ENCODE peak calls at places on chromosomes 12 and 14, in four cellular contexts. F is HepG2, Q is K562, K is WTC11. E is an unnamed sample.
A peak's percentile ranks its signal among the peaks of the same experiment; 100 is the strongest.

GRCh38 chr12:67457136-67457535 is 188.0 kb downstream of the CAND1 start:
- DNase-seq in Q (no peak), F (no peak), K (no peak), E (no peak)

GRCh38 chr12:76259660-76260389 is 88.4 kb downstream of the BBS10 start:
- DNase-seq in K (no peak), Q (no peak), F (no peak), E (no peak)

GRCh38 chr12:119206348-119207075 is 27.8 kb downstream of the HSPB8 start:
- DNase-seq in F (no peak), Q (no peak), K (no peak), E (no peak)

GRCh38 chr12:106428379-106428778 is 70.8 kb downstream of the POLR3B start:
- DNase-seq in Q (no peak), F (no peak), K (no peak), E (no peak)

GRCh38 chr12:9349888-9350885 is 142.0 kb upstream of the PZP start:
- DNase-seq in Q (no peak), F (peak; percentile 69), K (no peak), E (no peak)

GRCh38 chr14:91392623-91393303 is 24.9 kb downstream of the CCDC88C start:
- DNase-seq in F (no peak), K (no peak), Q (no peak), E (no peak)

GRCh38 chr12:50788562-50788961 is 24.7 kb downstream of the ATF1 start:
- DNase-seq in F (peak; percentile 32), K (no peak), Q (no peak), E (no peak)

GRCh38 chr12:76422878-76423438 is 74.7 kb upstream of the BBS10 start:
- DNase-seq in Q (peak; percentile 16), F (no peak), K (no peak), E (no peak)

GRCh38 chr12:132904718-132905328 is 17.4 kb upstream of the CHFR start:
- DNase-seq in F (no peak), Q (peak; percentile 78), K (peak; percentile 94), E (no peak)

GRCh38 chr12:130929363-130929762 is 24.3 kb upstream of the ADGRD1 start:
- DNase-seq in F (no peak), K (no peak), Q (no peak), E (no peak)

GRCh38 chr12:94099191-94099983 is 49.0 kb upstream of the PLXNC1 start:
- DNase-seq in K (no peak), F (no peak), Q (peak; percentile 17), E (no peak)

GRCh38 chr12:59085680-59086079 is 165.4 kb upstream of the LRIG3 start:
- DNase-seq in F (no peak), K (no peak), Q (no peak), E (no peak)

GRCh38 chr12:10331642-10332239 is 24.1 kb downstream of the KLRD1 start:
- DNase-seq in F (peak; percentile 49), K (no peak), Q (peak; percentile 44), E (peak; percentile 59)

GRCh38 chr12:14612895-14613294 is 45.2 kb upstream of the PLBD1 start:
- DNase-seq in K (no peak), F (no peak), Q (no peak), E (no peak)

GRCh38 chr14:48261436-48261835 is 586.0 kb upstream of the MDGA2 start:
- DNase-seq in K (no peak), F (no peak), Q (no peak), E (no peak)

GRCh38 chr14:61963926-61964325 is 201.7 kb downstream of the SNAPC1 start:
- DNase-seq in Q (no peak), F (no peak), K (no peak), E (no peak)

GRCh38 chr14:103418508-103418818 is 33.2 kb downstream of the MARK3 start:
- DNase-seq in K (no peak), Q (peak; percentile 55), F (no peak), E (no peak)

GRCh38 chr14:105065280-105066228 is at the start of gene GPR132:
- DNase-seq in F (no peak), Q (peak; percentile 24), K (no peak), E (no peak)

GRCh38 chr12:132140918-132141841 is 2.9 kb downstream of the DDX51 start:
- DNase-seq in F (no peak), K (no peak), Q (no peak), E (no peak)

GRCh38 chr12:124727244-124727673 is 136.4 kb downstream of the SCARB1 start:
- DNase-seq in F (peak; percentile 67), K (no peak), Q (peak; percentile 38), E (no peak)

GRCh38 chr14:52834440-52834842 is 43.0 kb upstream of the GNPNAT1 start:
- DNase-seq in F (no peak), K (no peak), Q (no peak), E (peak; percentile 68)

GRCh38 chr12:5586201-5586600 is 154.3 kb downstream of the NTF3 start:
- DNase-seq in K (no peak), Q (peak; percentile 9), F (peak; percentile 28), E (no peak)

GRCh38 chr12:28563286-28563685 is 373.0 kb downstream of the CCDC91 start:
- DNase-seq in Q (peak; percentile 8), K (no peak), F (no peak), E (no peak)

GRCh38 chr12:28568083-28568482 is 377.8 kb downstream of the CCDC91 start:
- DNase-seq in K (no peak), F (no peak), Q (no peak), E (peak; percentile 30)

GRCh38 chr12:28558232-28558631 is 368.0 kb downstream of the CCDC91 start:
- DNase-seq in F (no peak), Q (no peak), K (no peak), E (no peak)

GRCh38 chr12:28568709-28569108 is 378.5 kb downstream of the CCDC91 start:
- DNase-seq in Q (no peak), K (no peak), F (no peak), E (no peak)

DNA sequence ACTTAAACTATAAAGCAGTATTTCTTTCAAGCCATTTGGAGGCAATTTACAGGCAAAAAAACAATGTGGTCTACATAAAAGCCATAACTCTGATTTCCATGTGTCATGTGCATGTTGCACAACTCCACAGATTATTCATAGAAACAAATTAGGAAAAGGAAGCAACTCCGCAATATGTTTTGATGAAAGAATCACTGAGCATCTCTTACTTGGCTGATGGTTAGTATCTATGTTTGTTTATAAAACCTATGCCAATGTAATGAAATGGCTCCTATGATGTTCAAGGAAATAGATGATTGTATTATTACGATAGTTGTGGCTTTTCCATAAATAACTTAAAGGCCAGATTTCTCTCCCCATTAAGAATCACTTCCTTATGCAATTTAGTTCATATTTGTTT is 373.7 kb downstream of the CCDC91 start:
- DNase-seq in Q (no peak), F (no peak), K (no peak), E (no peak)
- TF ChIP-seq NR3C1 in Q (no peak), F (no peak), K (no peak), E (no peak)

GRCh38 chr14:73977896-73978295 is 27.8 kb downstream of the COQ6 start:
- DNase-seq in Q (no peak), K (no peak), F (no peak), E (no peak)
- TF ChIP-seq NR3C1 in Q (no peak), K (no peak), F (no peak), E (no peak)

GRCh38 chr14:51650721-51651387 is 856 bp upstream of the FRMD6 start:
- DNase-seq in Q (no peak), F (no peak), K (peak; percentile 21), E (no peak)
- TF ChIP-seq NR3C1 in Q (no peak), F (no peak), K (no peak), E (no peak)

GRCh38 chr12:26830783-26831601 is 2.0 kb downstream of the ITPR2 start:
- DNase-seq in F (no peak), K (no peak), Q (no peak), E (no peak)
- TF ChIP-seq NR3C1 in F (no peak), K (no peak), Q (no peak), E (no peak)